ENCODE peak calls at places on chromosomes 6 and 20, in six cellular contexts. I is adrenal gland; L is endothelial cell; G is amniotic stem cell; P is NK-92 treated with Interleukin-12 subunit alpha and Interleukin-12 subunit beta, amount 100 ng/mL, for 24 hours; E is NCI-H1105. K is an unnamed sample.

GRCh38 chr20:36861875-36862801 is 13.8 kb upstream of the TLDC2 start:
- DNase-seq in I (peak; percentile 97), L (no peak), G (peak; percentile 78), P (no peak), E (peak; percentile 71), K (peak; percentile 80)

GRCh38 chr6:160261991-160262718 is 3.5 kb upstream of the SLC22A2 start:
- DNase-seq in I (no peak), L (no peak), G (no peak), P (no peak), E (no peak), K (no peak)

GRCh38 chr6:37171141-37171969 is 1.4 kb downstream of the PIM1 start:
- DNase-seq in I (peak; percentile 62), L (peak; percentile 28), G (no peak), P (peak; percentile 69), E (no peak), K (peak; percentile 53)

GRCh38 chr20:63830821-63831593 is at the start of gene ZBTB46:
- DNase-seq in I (peak; percentile 58), L (peak; percentile 72), G (no peak), P (no peak), E (no peak), K (peak; percentile 66)

GRCh38 chr6:30127238-30128093 is 8.5 kb upstream of the TRIM40 start:
- DNase-seq in I (no peak), L (no peak), G (no peak), P (no peak), E (no peak), K (no peak)

GRCh38 chr6:83637953-83638352 is 70.9 kb downstream of the SNAP91 start:
- DNase-seq in I (no peak), L (no peak), G (no peak), P (no peak), E (no peak), K (no peak)

GRCh38 chr20:47660983-47661711 is 124.1 kb downstream of the SULF2 start:
- DNase-seq in I (no peak), L (no peak), G (no peak), P (no peak), E (no peak), K (no peak)

GRCh38 chr6:63663147-63663877 is 27.7 kb downstream of the PHF3 start:
- DNase-seq in I (no peak), L (no peak), G (no peak), P (no peak), E (no peak), K (no peak)

GRCh38 chr6:161748535-161749386 is 474.9 kb upstream of the AGPAT4 start:
- DNase-seq in I (peak; percentile 45), L (peak; percentile 85), G (no peak), P (peak; percentile 10), E (no peak), K (peak; percentile 14)